ENCODE peak calls at places on chromosome 10, in six cellular contexts. One of them, this sample, is unnamed.

GRCh38 chr10:51876528-51876927 is 177.1 kb upstream of the CSTF2T start:
- DNase-seq in HepG2: no peak
- DNase-seq in K562: no peak
- DNase-seq in H1: no peak
- DNase-seq in GM12878: no peak
- DNase-seq in GM12891: no peak
- DNase-seq in this sample: no peak

GRCh38 chr10:64977912-64978311 is 1456.7 kb downstream of the REEP3 start:
- DNase-seq in H1: no peak
- DNase-seq in K562: no peak
- DNase-seq in HepG2: no peak
- DNase-seq in GM12878: no peak
- DNase-seq in GM12891: no peak
- DNase-seq in this sample: no peak

GRCh38 chr10:7408494-7409044 is 2.3 kb downstream of the SFMBT2 start:
- DNase-seq in K562: peak
- DNase-seq in H1: no peak
- DNase-seq in HepG2: no peak
- DNase-seq in GM12891: peak
- DNase-seq in GM12878: no peak
- DNase-seq in this sample: peak

GRCh38 chr10:122980209-122981065 is at the start of gene PSTK:
- DNase-seq in H1: peak
- DNase-seq in GM12878: peak
- DNase-seq in K562: peak
- DNase-seq in HepG2: peak
- DNase-seq in GM12891: peak
- DNase-seq in this sample: peak

GRCh38 chr10:131231965-131232541 is 79.5 kb downstream of the TCERG1L start:
- DNase-seq in HepG2: no peak
- DNase-seq in H1: no peak
- DNase-seq in K562: no peak
- DNase-seq in GM12891: no peak
- DNase-seq in GM12878: no peak
- DNase-seq in this sample: no peak

GRCh38 chr10:71840177-71840711 is 10.8 kb downstream of the PSAP start:
- DNase-seq in K562: peak
- DNase-seq in GM12891: no peak
- DNase-seq in H1: peak
- DNase-seq in HepG2: no peak
- DNase-seq in GM12878: no peak
- DNase-seq in this sample: no peak

GRCh38 chr10:117537436-117537903 is 5.1 kb upstream of the EMX2 start:
- DNase-seq in K562: peak
- DNase-seq in GM12878: no peak
- DNase-seq in GM12891: peak
- DNase-seq in HepG2: no peak
- DNase-seq in H1: no peak
- DNase-seq in this sample: peak

GRCh38 chr10:103636492-103636891 is 143.0 kb downstream of the NEURL1 start:
- DNase-seq in H1: peak
- DNase-seq in K562: no peak
- DNase-seq in HepG2: no peak
- DNase-seq in GM12878: no peak
- DNase-seq in GM12891: no peak
- DNase-seq in this sample: no peak

GRCh38 chr10:9254353-9254752 is 1199.9 kb downstream of the GATA3 start:
- DNase-seq in H1: no peak
- DNase-seq in HepG2: no peak
- DNase-seq in GM12878: no peak
- DNase-seq in K562: no peak
- DNase-seq in GM12891: no peak
- DNase-seq in this sample: no peak

GRCh38 chr10:84352251-84352842 is 24.0 kb downstream of the CCSER2 start:
- DNase-seq in GM12891: peak
- DNase-seq in GM12878: no peak
- DNase-seq in H1: no peak
- DNase-seq in HepG2: peak
- DNase-seq in K562: peak
- DNase-seq in this sample: peak

GRCh38 chr10:100370561-100370975 is 23.5 kb downstream of the SCD start:
- DNase-seq in HepG2: peak
- DNase-seq in GM12878: no peak
- DNase-seq in GM12891: no peak
- DNase-seq in K562: no peak
- DNase-seq in H1: no peak
- DNase-seq in this sample: no peak

GRCh38 chr10:99812177-99812576 is 29.7 kb downstream of the ABCC2 start:
- DNase-seq in HepG2: no peak
- DNase-seq in K562: no peak
- DNase-seq in H1: no peak
- DNase-seq in GM12891: no peak
- DNase-seq in GM12878: no peak
- DNase-seq in this sample: no peak

GRCh38 chr10:28545967-28546644 is 13.2 kb downstream of the WAC start:
- DNase-seq in GM12878: no peak
- DNase-seq in GM12891: no peak
- DNase-seq in HepG2: no peak
- DNase-seq in K562: no peak
- DNase-seq in H1: no peak
- DNase-seq in this sample: no peak

GRCh38 chr10:69333205-69333604 is 54.9 kb downstream of the HK1 start:
- DNase-seq in K562: no peak
- DNase-seq in GM12878: no peak
- DNase-seq in GM12891: no peak
- DNase-seq in HepG2: no peak
- DNase-seq in H1: no peak
- DNase-seq in this sample: no peak

GRCh38 chr10:9786101-9786500 is 1231.6 kb upstream of the CELF2 start:
- DNase-seq in H1: no peak
- DNase-seq in GM12891: no peak
- DNase-seq in HepG2: no peak
- DNase-seq in GM12878: no peak
- DNase-seq in K562: no peak
- DNase-seq in this sample: no peak

GRCh38 chr10:26755443-26755903 is 58.0 kb downstream of the PDSS1 start:
- DNase-seq in GM12878: peak
- DNase-seq in HepG2: no peak
- DNase-seq in K562: peak
- DNase-seq in GM12891: no peak
- DNase-seq in H1: no peak
- DNase-seq in this sample: no peak

GRCh38 chr10:117673611-117674010 is 131.1 kb downstream of the EMX2 start:
- DNase-seq in H1: no peak
- DNase-seq in K562: no peak
- DNase-seq in GM12891: no peak
- DNase-seq in HepG2: no peak
- DNase-seq in GM12878: no peak
- DNase-seq in this sample: no peak

GRCh38 chr10:97433430-97434001 is 7.5 kb downstream of the PGAM1 start:
- DNase-seq in H1: no peak
- DNase-seq in K562: no peak
- DNase-seq in GM12878: no peak
- DNase-seq in GM12891: no peak
- DNase-seq in HepG2: no peak
- DNase-seq in this sample: no peak

GRCh38 chr10:3339531-3339950 is 167.0 kb upstream of the PITRM1 start:
- DNase-seq in HepG2: no peak
- DNase-seq in GM12891: no peak
- DNase-seq in GM12878: no peak
- DNase-seq in H1: no peak
- DNase-seq in K562: no peak
- DNase-seq in this sample: no peak

GRCh38 chr10:64546073-64546472 is 1024.9 kb downstream of the REEP3 start:
- DNase-seq in K562: no peak
- DNase-seq in GM12878: no peak
- DNase-seq in HepG2: no peak
- DNase-seq in H1: no peak
- DNase-seq in GM12891: no peak
- DNase-seq in this sample: no peak

GRCh38 chr10:74822101-74822500 is 4.3 kb upstream of the KAT6B start:
- DNase-seq in GM12891: no peak
- DNase-seq in GM12878: no peak
- DNase-seq in K562: no peak
- DNase-seq in H1: no peak
- DNase-seq in HepG2: peak
- DNase-seq in this sample: no peak

DNA sequence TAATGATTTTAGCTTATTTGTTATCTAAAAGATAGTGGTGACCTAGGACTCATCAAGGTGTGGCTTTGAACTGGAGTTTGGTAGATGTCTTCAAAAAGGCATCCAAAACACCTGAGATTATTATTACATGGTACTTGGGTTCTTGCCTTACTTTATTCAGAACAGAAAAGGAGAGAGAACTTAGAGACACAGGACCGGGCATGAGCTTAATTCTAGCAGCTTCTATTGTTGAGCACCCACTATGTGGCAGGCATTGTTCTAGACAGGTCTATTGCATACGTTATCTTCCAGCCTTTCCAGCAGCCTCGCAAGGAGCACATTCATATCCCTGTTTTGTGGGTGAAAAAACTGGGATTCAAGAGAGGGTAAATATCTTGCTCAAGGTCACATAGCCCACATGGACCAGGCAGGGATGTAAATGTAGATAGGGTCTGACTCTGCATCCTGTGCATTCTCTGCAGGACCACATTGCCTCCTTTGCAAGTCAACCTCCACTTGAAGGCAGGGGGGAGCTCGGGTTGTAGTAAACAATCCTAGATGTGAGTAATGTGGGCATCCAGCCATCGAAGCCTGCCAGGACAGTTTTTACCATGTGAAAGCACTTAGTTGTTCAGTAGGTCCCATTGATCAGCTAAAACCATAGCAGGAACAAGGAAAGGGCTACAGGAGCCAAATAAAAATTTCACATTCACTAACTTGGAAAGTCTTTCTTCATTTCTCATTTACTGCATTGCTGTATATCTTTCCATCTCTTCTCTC is 551.4 kb downstream of the LRMDA start:
- DNase-seq in GM12878: no peak
- DNase-seq in HepG2: no peak
- DNase-seq in K562: no peak
- DNase-seq in H1: no peak
- DNase-seq in GM12891: no peak
- DNase-seq in this sample: no peak
- TF ChIP-seq TAF1 in GM12878: no peak
- TF ChIP-seq TAF1 in HepG2: no peak
- TF ChIP-seq TAF1 in K562: no peak
- TF ChIP-seq TAF1 in H1: no peak
- TF ChIP-seq TAF1 in GM12891: no peak
- TF ChIP-seq TAF1 in this sample: no peak

GRCh38 chr10:59718246-59718645 is 8.6 kb upstream of the SLC16A9 start:
- DNase-seq in GM12878: no peak
- DNase-seq in GM12891: no peak
- DNase-seq in HepG2: no peak
- DNase-seq in K562: no peak
- DNase-seq in H1: no peak
- DNase-seq in this sample: no peak
- TF ChIP-seq POLR2A in GM12878: no peak
- TF ChIP-seq POLR2A in GM12891: no peak
- TF ChIP-seq POLR2A in HepG2: no peak
- TF ChIP-seq POLR2A in K562: no peak
- TF ChIP-seq POLR2A in H1: no peak
- TF ChIP-seq POLR2A in this sample: no peak

DNA sequence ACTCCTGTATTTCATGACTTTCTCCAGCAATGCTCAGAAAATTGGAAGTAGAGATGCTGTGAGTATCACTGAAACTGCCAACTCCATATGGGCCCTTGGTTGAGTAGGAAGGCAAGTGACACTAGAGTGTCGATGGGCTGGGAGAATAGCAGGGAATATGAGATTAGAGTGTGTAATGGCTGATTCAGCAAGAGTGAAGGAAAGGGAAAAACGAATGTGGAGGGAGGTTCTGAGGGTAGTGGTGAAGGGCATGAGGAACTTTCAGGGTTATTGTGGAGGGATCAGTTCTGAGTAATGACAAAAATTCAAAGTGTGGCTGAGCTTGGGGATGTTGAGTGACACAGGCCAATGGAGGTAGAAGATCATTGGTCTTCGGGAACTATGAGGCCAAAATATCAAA is 49.0 kb upstream of the PCGF5 start:
- DNase-seq in HepG2: no peak
- DNase-seq in GM12878: no peak
- DNase-seq in H1: no peak
- DNase-seq in GM12891: no peak
- DNase-seq in K562: no peak
- DNase-seq in this sample: no peak
- TF ChIP-seq TAF1 in HepG2: no peak
- TF ChIP-seq TAF1 in GM12878: no peak
- TF ChIP-seq TAF1 in H1: no peak
- TF ChIP-seq TAF1 in GM12891: no peak
- TF ChIP-seq TAF1 in K562: no peak
- TF ChIP-seq TAF1 in this sample: no peak

GRCh38 chr10:43647576-43647975 is 1.1 kb downstream of the ZNF32 start:
- DNase-seq in GM12878: no peak
- DNase-seq in K562: no peak
- DNase-seq in GM12891: no peak
- DNase-seq in H1: no peak
- DNase-seq in HepG2: peak
- DNase-seq in this sample: no peak

GRCh38 chr10:43648083-43648391 is 644 bp downstream of the ZNF32 start:
- DNase-seq in H1: no peak
- DNase-seq in GM12891: no peak
- DNase-seq in HepG2: no peak
- DNase-seq in GM12878: no peak
- DNase-seq in K562: no peak
- DNase-seq in this sample: no peak

GRCh38 chr10:43645866-43646265 is 2.8 kb downstream of the ZNF32 start:
- DNase-seq in GM12878: no peak
- DNase-seq in H1: no peak
- DNase-seq in HepG2: no peak
- DNase-seq in K562: no peak
- DNase-seq in GM12891: no peak
- DNase-seq in this sample: no peak

GRCh38 chr10:43649149-43649523 is 455 bp upstream of the ZNF32 start:
- DNase-seq in GM12891: no peak
- DNase-seq in GM12878: no peak
- DNase-seq in HepG2: no peak
- DNase-seq in K562: no peak
- DNase-seq in H1: no peak
- DNase-seq in this sample: no peak

DNA sequence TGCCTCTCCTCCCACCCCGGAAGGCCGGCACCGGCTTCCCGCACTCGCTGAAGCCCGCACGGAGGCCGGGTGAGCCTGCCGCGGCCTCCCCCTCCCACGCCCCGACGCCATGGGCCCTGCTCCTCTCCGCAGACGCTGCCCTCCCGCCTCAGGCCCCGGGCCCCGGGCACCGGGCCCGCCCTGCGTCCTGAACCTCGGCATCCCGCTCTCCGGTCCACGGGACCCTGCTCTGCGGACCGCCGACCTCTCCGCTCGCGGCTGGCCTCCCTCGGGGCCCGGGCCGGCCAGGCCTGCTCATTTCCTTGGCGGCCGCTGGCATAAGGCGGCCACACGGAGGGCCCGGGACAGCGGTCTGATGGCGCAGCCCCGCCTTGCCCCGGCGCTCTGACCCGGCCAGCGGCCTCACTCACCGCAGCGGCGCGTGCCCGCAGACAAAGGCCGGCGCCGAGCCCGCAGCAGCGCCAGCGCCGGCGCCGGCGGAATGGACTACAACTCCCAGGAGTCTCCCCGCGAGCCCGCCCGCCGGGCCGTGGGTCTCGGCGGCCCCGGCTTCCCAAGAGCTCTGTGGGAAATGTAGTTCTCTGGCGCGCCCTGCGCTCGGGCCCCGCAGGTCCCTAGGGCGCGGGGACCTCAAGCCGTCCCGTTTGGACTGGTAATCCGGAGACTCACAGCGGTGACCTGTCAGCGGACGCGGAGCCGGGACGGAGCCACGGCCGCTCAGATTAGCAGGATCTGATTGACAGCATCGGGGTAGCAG is at the start of gene ZNF32:
- DNase-seq in GM12878: no peak
- DNase-seq in H1: peak
- DNase-seq in K562: peak
- DNase-seq in HepG2: peak
- DNase-seq in GM12891: peak
- DNase-seq in this sample: peak
- TF ChIP-seq POLR2A in GM12878: peak
- TF ChIP-seq POLR2A in H1: peak
- TF ChIP-seq POLR2A in K562: peak
- TF ChIP-seq POLR2A in HepG2: peak
- TF ChIP-seq POLR2A in GM12891: no peak
- TF ChIP-seq POLR2A in this sample: peak

This sample was measured in GM12892.